ENCODE peak calls at places on chromosomes 1 and 21, in five cellular contexts. A, K, W, L and X are unnamed samples.

GRCh38 chr1:228906461-228906860 is 171.2 kb downstream of the RHOU start:
- DNase-seq in A (no peak), K (no peak), W (no peak), L (no peak), X (no peak)

GRCh38 chr1:27760411-27760810 is 12.6 kb upstream of the STX12 start:
- DNase-seq in A (no peak), K (no peak), W (no peak), L (no peak), X (no peak)

GRCh38 chr1:55179177-55179835 is 35.9 kb downstream of the USP24 start:
- DNase-seq in A (no peak), K (no peak), W (peak), L (no peak), X (no peak)

GRCh38 chr1:226568975-226569741 is 20.6 kb downstream of the STUM start:
- DNase-seq in A (no peak), K (no peak), W (no peak), L (no peak), X (no peak)

GRCh38 chr1:39955547-39956539 is 898 bp downstream of the MFSD2A start:
- DNase-seq in A (peak), K (no peak), W (no peak), L (peak), X (peak)

GRCh38 chr1:214777364-214777763 is 174.4 kb downstream of the CENPF start:
- DNase-seq in A (no peak), K (no peak), W (no peak), L (no peak), X (no peak)

GRCh38 chr21:34639882-34640788 is 25.2 kb upstream of the RCAN1 start:
- DNase-seq in A (no peak), K (no peak), W (peak), L (peak), X (peak)

GRCh38 chr1:5640845-5641244 is 351.4 kb downstream of the NPHP4 start:
- DNase-seq in A (peak), K (no peak), W (no peak), L (no peak), X (no peak)

GRCh38 chr1:205976708-205977107 is 26.5 kb downstream of the RAB7B start:
- DNase-seq in A (no peak), K (peak), W (no peak), L (no peak), X (no peak)

DNA sequence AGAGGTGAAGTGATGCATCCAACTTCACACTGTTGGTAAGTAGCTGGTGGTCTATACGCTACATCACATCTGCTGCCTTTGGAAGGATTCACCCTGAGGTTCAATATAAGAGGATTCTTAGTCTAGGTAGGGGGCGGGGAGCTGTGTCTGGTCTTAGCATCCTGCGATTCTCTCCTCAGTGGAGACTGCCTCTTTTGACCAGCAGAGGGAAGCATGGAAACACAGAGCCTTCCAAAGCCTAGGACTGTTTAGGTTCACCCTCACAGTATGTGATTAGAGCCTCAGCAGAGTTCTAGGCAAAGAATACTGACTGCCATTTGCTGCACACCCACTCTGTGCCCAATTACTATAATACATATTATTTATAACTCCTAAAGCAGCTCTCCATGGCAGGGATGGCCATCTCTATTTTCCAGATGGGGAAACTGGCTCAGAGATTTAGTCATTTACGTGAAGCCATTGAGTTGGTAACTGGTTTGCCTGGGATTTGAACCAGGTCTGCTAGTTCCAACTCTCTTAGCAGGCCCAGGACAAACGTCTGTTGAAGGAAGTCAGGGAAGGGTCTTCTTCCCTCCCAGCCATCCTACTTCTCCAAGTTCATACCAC is 28.9 kb upstream of the EFCAB14 start:
- DNase-seq in A (peak), K (peak), W (peak), L (no peak), X (peak)
- TF ChIP-seq JUND in A (no peak), K (no peak), W (no peak), L (no peak), X (no peak)

DNA sequence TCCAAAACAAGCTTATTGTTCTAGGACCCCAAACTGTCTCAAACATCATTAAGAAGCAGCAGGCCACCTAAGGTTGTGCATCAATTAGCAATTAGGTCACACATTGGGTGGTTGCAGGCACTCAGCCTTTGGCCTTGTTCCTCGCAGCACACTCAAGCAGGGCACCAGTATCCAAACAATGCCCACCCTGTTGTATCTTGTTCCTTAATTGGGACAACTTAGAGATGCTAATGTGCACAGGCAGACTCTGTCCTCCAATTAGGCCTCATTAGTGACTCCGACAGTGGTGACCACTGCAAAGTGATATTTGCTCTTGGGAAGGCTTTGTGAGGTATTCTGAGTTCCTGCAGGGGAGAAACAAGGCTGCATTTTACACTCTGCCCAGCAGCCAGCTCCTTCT is 515.1 kb upstream of the PTBP2 start:
- DNase-seq in A (no peak), K (no peak), W (no peak), L (no peak), X (no peak)
- TF ChIP-seq JUND in A (no peak), K (no peak), W (no peak), L (no peak), X (no peak)

GRCh38 chr1:25245809-25246599 is 1.2 kb downstream of the RSRP1 start:
- DNase-seq in A (no peak), K (peak), W (peak), L (no peak), X (peak)

GRCh38 chr1:25245393-25245792 is 1.9 kb downstream of the RSRP1 start:
- DNase-seq in A (no peak), K (no peak), W (no peak), L (no peak), X (no peak)

GRCh38 chr1:25246600-25247023 is 642 bp downstream of the RSRP1 start:
- DNase-seq in A (no peak), K (no peak), W (no peak), L (no peak), X (no peak)

GRCh38 chr1:25247024-25247828 is at the start of gene RSRP1:
- DNase-seq in A (peak), K (peak), W (peak), L (peak), X (peak)

DNA sequence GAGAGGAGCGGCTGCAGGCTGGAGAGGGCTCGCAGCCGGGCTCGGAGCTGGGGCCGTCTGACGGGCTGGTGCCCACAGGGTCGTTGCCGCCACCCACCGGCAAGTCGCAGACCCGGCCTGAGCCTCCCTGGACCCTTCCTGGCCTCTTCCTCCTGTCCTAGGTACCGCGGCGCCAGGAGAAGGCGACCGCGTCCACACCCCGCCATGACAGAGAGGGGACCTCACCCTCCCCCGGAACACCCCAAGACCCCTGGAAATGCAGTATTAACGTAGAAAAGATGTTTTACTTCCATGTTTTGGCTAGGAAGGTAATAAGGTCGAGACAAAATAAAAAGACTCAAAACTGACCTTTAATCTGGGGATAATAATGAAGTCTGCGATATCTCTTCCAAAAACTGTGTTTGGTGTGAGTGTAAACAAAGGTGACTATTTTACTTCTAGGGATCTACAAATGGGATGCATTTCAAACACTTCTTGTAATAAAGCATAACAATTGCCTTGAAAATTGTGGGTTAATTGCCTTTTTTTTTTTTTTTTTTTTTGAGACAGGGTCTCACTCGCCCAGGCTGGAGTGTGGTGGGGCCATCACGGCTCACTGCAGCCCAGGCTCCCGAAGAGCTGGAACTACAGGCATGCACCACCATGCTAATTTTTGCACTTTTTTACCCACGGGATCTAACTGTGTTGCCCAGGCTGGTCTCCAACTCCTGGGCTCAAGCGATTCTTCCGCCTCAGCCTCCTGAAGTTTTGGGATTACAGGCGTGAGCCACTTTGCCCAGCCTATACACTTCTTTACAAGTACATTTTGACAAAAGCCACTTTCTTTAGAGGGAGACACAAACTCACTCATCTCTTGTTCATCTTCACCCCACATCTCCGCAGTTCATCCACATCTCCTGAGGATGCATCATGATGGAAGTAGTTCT is 838 bp upstream of the RSRP1 start:
- DNase-seq in A (no peak), K (no peak), W (no peak), L (no peak), X (no peak)
- TF ChIP-seq JUND in A (no peak), K (no peak), W (no peak), L (no peak), X (no peak)

DNA sequence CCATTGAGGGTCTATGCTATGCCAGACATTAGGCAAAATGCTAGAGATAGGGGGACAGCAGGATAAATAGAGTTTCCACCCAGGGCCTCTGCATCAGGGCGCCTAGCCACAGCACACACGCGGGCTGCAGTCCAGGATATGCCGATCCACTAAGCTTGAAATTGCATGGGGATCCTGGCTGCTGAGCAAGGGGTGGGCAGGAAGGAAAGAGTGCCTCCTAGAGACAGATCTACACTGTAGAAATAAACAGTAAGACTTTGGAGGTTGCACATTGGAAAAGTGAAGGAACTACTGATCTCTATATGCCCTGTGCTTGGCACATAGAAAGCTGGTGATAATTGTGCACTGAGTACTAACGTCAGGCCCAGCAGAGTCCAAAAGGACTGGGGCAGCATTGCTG is 411.1 kb downstream of the PRDM2 start:
- DNase-seq in A (no peak), K (no peak), W (no peak), L (no peak), X (no peak)
- TF ChIP-seq JUND in A (no peak), K (no peak), W (no peak), L (no peak), X (no peak)

DNA sequence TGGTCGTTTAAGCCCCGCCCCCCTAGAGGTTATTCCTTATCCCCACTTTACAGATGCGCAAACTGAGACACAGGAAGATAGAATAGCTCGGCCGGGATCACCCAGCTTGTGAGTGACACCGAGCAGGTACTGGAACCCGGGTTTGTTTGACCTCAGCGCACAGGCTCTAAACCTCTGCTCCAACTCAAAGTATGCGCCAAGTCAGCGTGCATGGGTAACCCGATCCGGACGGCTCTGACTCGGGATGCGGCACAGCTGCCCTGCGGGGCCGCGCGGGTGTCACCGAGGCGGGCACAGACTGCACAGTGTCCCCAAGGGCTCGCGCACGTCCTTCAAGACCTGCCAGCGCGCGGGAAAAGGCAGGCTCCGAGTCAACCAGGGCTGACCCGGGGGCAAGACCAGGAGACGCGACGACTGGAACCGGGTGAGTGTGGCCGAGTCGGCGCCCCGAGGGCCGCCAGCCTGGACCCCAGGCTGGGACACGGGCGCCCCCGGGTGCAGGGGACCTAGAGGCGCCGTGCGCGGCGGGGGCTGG is 102.0 kb upstream of the SOD1 start:
- DNase-seq in A (no peak), K (no peak), W (no peak), L (no peak), X (no peak)
- TF ChIP-seq JUND in A (no peak), K (no peak), W (no peak), L (no peak), X (no peak)

GRCh38 chr1:167983797-167984196 is 46.9 kb upstream of the MPC2 start:
- DNase-seq in A (no peak), K (no peak), W (no peak), L (no peak), X (no peak)
- TF ChIP-seq JUND in A (no peak), K (no peak), W (no peak), L (no peak), X (no peak)

DNA sequence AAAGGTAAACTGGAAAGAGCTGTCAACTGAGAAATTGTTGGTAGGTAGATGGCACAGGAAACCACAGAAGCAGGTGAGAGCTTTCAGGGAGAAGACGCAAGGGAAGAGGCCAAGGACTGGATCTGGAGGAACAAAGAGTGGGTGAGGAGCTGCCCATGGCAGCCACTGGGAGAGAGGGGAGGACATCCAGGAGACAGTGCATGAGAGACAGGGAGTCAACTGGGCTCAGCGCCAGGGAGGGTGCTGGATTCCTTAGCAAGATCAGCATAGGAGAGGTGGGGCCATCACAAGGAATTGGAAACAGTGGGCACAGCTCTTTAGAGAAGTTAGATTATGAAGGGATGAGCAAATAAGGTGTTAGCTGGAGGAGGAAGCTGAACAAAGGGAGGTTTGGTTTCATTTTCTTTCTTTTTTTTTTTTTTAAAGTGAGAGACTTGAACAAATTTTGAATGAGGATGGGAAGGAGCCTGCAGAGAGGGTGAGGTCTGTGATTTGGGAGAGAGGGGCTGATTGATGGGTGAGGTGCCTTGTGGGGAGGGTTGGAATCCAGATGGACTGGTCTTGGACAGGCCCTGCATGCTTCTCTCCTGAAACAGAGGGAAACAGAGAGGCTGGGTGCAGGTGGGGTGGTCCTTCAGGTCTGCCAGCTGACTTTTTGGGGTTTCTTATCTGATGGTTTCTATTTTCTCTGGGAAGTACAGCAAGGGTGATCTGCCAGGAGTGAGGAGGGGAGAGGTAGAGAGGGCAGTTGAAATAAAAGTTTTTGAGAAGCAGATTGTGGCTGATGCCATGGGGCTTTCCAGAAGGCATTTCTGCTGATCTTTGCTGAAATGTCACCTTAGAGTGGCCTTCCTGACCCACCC is 5.4 kb downstream of the CYP4B1 start:
- DNase-seq in A (no peak), K (no peak), W (no peak), L (no peak), X (no peak)
- TF ChIP-seq JUND in A (no peak), K (no peak), W (no peak), L (no peak), X (no peak)